ENCODE peak calls at places on chromosomes 1 and 21, in four cellular contexts. X is GM23248, Z is pulmonary artery endothelial cell, E is iris pigment epithelial cell. K is an unnamed sample.

GRCh38 chr1:81446006-81446669 is 354.6 kb upstream of the ADGRL2 start:
- DNase-seq in X (no peak), E (no peak), Z (no peak), K (no peak)

GRCh38 chr1:222798111-222798510 is 16.7 kb upstream of the DISP1 start:
- DNase-seq in E (peak), Z (no peak), X (peak), K (no peak)

GRCh38 chr1:34002810-34003209 is 138.9 kb downstream of the HMGB4 start:
- DNase-seq in E (no peak), X (no peak), Z (no peak), K (no peak)

GRCh38 chr1:96559707-96560588 is 161.6 kb upstream of the PTBP2 start:
- DNase-seq in X (peak), E (peak), Z (no peak), K (no peak)

GRCh38 chr1:223341111-223341510 is 22.9 kb downstream of the SUSD4 start:
- DNase-seq in X (peak), Z (no peak), E (no peak), K (no peak)

GRCh38 chr21:29257701-29258100 is 41.0 kb upstream of the BACH1 start:
- DNase-seq in E (no peak), X (peak), Z (no peak), K (no peak)

GRCh38 chr1:34973326-34973725 is 11.8 kb downstream of the TMEM35B start:
- DNase-seq in X (peak), Z (no peak), E (no peak), K (no peak)

GRCh38 chr1:54581621-54582035 is 33.6 kb downstream of the ACOT11 start:
- DNase-seq in X (peak), Z (no peak), E (peak), K (no peak)

GRCh38 chr1:179588425-179589024 is 3.1 kb upstream of the TDRD5 start:
- DNase-seq in Z (no peak), E (no peak), X (no peak), K (no peak)

GRCh38 chr1:183622884-183623785 is 12.4 kb downstream of the ARPC5 start:
- DNase-seq in Z (no peak), X (peak), E (peak), K (no peak)

GRCh38 chr1:41313661-41314131 is 47.5 kb upstream of the FOXO6 start:
- DNase-seq in Z (no peak), E (peak), X (peak), K (no peak)

GRCh38 chr1:232292246-232292645 is 337.7 kb downstream of the SIPA1L2 start:
- DNase-seq in X (no peak), Z (no peak), E (no peak), K (no peak)

GRCh38 chr1:178055779-178056471 is 38.0 kb upstream of the RASAL2 start:
- DNase-seq in E (peak), Z (no peak), X (no peak), K (no peak)

GRCh38 chr1:81802601-81803422 is 2.1 kb downstream of the ADGRL2 start:
- DNase-seq in Z (no peak), E (peak), X (peak), K (peak)

GRCh38 chr1:183840140-183840539 is 35.2 kb downstream of the RGL1 start:
- DNase-seq in X (peak), E (peak), Z (no peak), K (no peak)

GRCh38 chr1:199954701-199955100 is 72.8 kb upstream of the NR5A2 start:
- DNase-seq in X (peak), Z (no peak), E (peak), K (no peak)

GRCh38 chr1:5502310-5503194 is 489.7 kb downstream of the NPHP4 start:
- DNase-seq in Z (no peak), E (no peak), X (peak), K (no peak)

GRCh38 chr1:187244623-187245022 is 415.9 kb downstream of the PLA2G4A start:
- DNase-seq in Z (no peak), X (no peak), E (peak), K (peak)

GRCh38 chr1:246153796-246154212 is 353.3 kb downstream of the SMYD3 start:
- DNase-seq in E (peak), X (no peak), Z (no peak), K (no peak)

GRCh38 chr1:107298526-107298925 is 157.7 kb downstream of the NTNG1 start:
- DNase-seq in X (no peak), E (no peak), Z (no peak), K (no peak)

GRCh38 chr1:90784186-90784847 is 67.2 kb upstream of the BARHL2 start:
- DNase-seq in Z (no peak), E (no peak), X (no peak), K (no peak)

GRCh38 chr1:205812271-205812877 is 624 bp downstream of the SLC41A1 start:
- DNase-seq in Z (no peak), X (peak), E (peak), K (no peak)

GRCh38 chr1:31567956-31568570 is 8.3 kb upstream of the TINAGL1 start:
- DNase-seq in Z (no peak), X (peak), E (no peak), K (no peak)

GRCh38 chr1:155069551-155070391 is 6.2 kb downstream of the EFNA4 start:
- DNase-seq in Z (no peak), X (no peak), E (no peak), K (no peak)

GRCh38 chr1:163834778-163835177 is 513.0 kb downstream of the NUF2 start:
- DNase-seq in X (no peak), E (peak), Z (no peak), K (no peak)

GRCh38 chr1:92679980-92680379 is 104.9 kb downstream of the EVI5 start:
- DNase-seq in Z (no peak), E (no peak), X (no peak), K (no peak)

GRCh38 chr1:111147948-111148347 is 7.9 kb downstream of the CEPT1 start:
- DNase-seq in Z (no peak), X (no peak), E (no peak), K (no peak)

GRCh38 chr1:162855461-162856150 is 5.4 kb downstream of the CCDC190 start:
- DNase-seq in Z (no peak), E (peak), X (peak), K (no peak)

GRCh38 chr1:63642901-63643300 is 49.7 kb downstream of the PGM1 start:
- DNase-seq in Z (no peak), E (no peak), X (no peak), K (no peak)

GRCh38 chr1:190168116-190168515 is 309.5 kb downstream of the BRINP3 start:
- DNase-seq in X (no peak), E (peak), Z (no peak), K (no peak)

GRCh38 chr1:221634606-221635005 is 107.3 kb downstream of the DUSP10 start:
- DNase-seq in X (no peak), E (peak), Z (no peak), K (no peak)

GRCh38 chr1:230108580-230108979 is 41.5 kb downstream of the GALNT2 start:
- DNase-seq in E (no peak), Z (no peak), X (no peak), K (no peak)

GRCh38 chr1:9886063-9886742 is 23.9 kb downstream of the CTNNBIP1 start:
- DNase-seq in Z (no peak), X (no peak), E (no peak), K (no peak)

K was measured in mesothelial cell of epicardium.